ENCODE peak calls at places on chromosomes 6 and 20, in four cellular contexts. D is CD8-positive, alpha-beta T cell; V is naive thymus-derived CD4-positive, alpha-beta T cell; F is mammary epithelial cell. B is an unnamed sample.

GRCh38 chr20:38108438-38109024 is 56.5 kb downstream of the TGM2 start:
- DNase-seq in D (no peak), F (no peak), V (no peak), B (no peak)

GRCh38 chr20:50187403-50188051 is 3.1 kb upstream of the CEBPB start:
- DNase-seq in V (no peak), F (peak), D (no peak), B (no peak)

GRCh38 chr20:59751075-59751711 is 146.9 kb downstream of the PHACTR3 start:
- DNase-seq in V (no peak), D (no peak), F (peak), B (peak)

GRCh38 chr20:36152266-36152665 is 2.3 kb upstream of the EPB41L1 start:
- DNase-seq in D (no peak), V (no peak), F (no peak), B (no peak)

GRCh38 chr20:33791959-33792597 is 19.1 kb upstream of the CHMP4B start:
- DNase-seq in D (peak), V (peak), F (no peak), B (no peak)

GRCh38 chr6:15431762-15432495 is 186.1 kb downstream of the JARID2 start:
- DNase-seq in D (no peak), V (no peak), F (no peak), B (no peak)

GRCh38 chr6:133918208-133918930 is 29.5 kb downstream of the TCF21 start:
- DNase-seq in V (no peak), D (no peak), F (no peak), B (no peak)

GRCh38 chr6:130913119-130913518 is 85.9 kb downstream of the SMLR1 start:
- DNase-seq in D (no peak), V (peak), F (peak), B (peak)

GRCh38 chr6:11362481-11363018 is 130.1 kb upstream of the NEDD9 start:
- DNase-seq in D (no peak), V (no peak), F (no peak), B (no peak)

GRCh38 chr6:7203939-7204338 is 96.2 kb downstream of the RREB1 start:
- DNase-seq in F (no peak), D (no peak), V (no peak), B (no peak)

GRCh38 chr6:156975414-156975813 is 198.2 kb downstream of the ARID1B start:
- DNase-seq in D (no peak), F (no peak), V (no peak), B (no peak)

GRCh38 chr6:3327403-3327802 is 68.7 kb downstream of the PSMG4 start:
- DNase-seq in V (no peak), D (no peak), F (no peak), B (no peak)

GRCh38 chr6:120478650-120479049 is 855.6 kb downstream of the TBC1D32 start:
- DNase-seq in F (no peak), D (no peak), V (no peak), B (no peak)
- H3K4me3 ChIP-seq in F (no peak), D (no peak), V (no peak), B (no peak)

GRCh38 chr6:33747823-33748222 is 1.1 kb upstream of the IP6K3 start:
- DNase-seq in D (no peak), F (no peak), V (no peak), B (no peak)
- H3K4me3 ChIP-seq in D (no peak), F (no peak), V (no peak), B (no peak)

GRCh38 chr6:162404926-162405325 is 322.6 kb downstream of the PRKN start:
- DNase-seq in D (no peak), F (no peak), V (no peak), B (no peak)

GRCh38 chr6:162408805-162409535 is 318.6 kb downstream of the PRKN start:
- DNase-seq in F (no peak), V (no peak), D (no peak), B (no peak)

GRCh38 chr6:162409986-162410715 is 317.4 kb downstream of the PRKN start:
- DNase-seq in D (no peak), V (no peak), F (no peak), B (no peak)
- H3K4me3 ChIP-seq in D (no peak), V (no peak), F (no peak), B (no peak)

GRCh38 chr6:141464490-141464889 is 668.2 kb upstream of the GJE1 start:
- DNase-seq in V (peak), F (peak), D (no peak), B (no peak)
- H3K4me3 ChIP-seq in V (no peak), F (no peak), D (no peak), B (no peak)

B was measured in Jurkat, Clone E6-1.